ENCODE peak calls at places on chromosomes 7 and 10, in eight cellular contexts. One of them, this sample, is unnamed. For H3K4me1, the result is how much of the 10 kb centered on the place peaks cover.

GRCh38 chr10:104897679-104898078 is 256.6 kb downstream of the SORCS3 start:
- DNase-seq in PC-3: no peak
- DNase-seq in OCI-LY7: no peak
- DNase-seq in neural progenitor cell: peak
- DNase-seq in GM23248: no peak
- DNase-seq in MM.1S: no peak
- DNase-seq in GM23338: no peak
- DNase-seq in HCT116: no peak
- DNase-seq in this sample: no peak

GRCh38 chr10:121864653-121865052 is 63.2 kb downstream of the ATE1 start:
- DNase-seq in PC-3: no peak
- DNase-seq in OCI-LY7: no peak
- DNase-seq in neural progenitor cell: no peak
- DNase-seq in GM23248: no peak
- DNase-seq in MM.1S: no peak
- DNase-seq in GM23338: no peak
- DNase-seq in HCT116: no peak
- DNase-seq in this sample: no peak

GRCh38 chr7:132575336-132575986 is 809 bp downstream of the PLXNA4 start:
- DNase-seq in PC-3: peak
- DNase-seq in OCI-LY7: no peak
- DNase-seq in neural progenitor cell: peak
- DNase-seq in GM23248: peak
- DNase-seq in MM.1S: no peak
- DNase-seq in GM23338: peak
- DNase-seq in HCT116: no peak
- DNase-seq in this sample: peak

GRCh38 chr10:96441126-96441905 is 72.4 kb downstream of the TLL2 start:
- DNase-seq in PC-3: no peak
- DNase-seq in OCI-LY7: no peak
- DNase-seq in neural progenitor cell: peak
- DNase-seq in GM23248: no peak
- DNase-seq in MM.1S: no peak
- DNase-seq in GM23338: no peak
- DNase-seq in HCT116: no peak
- DNase-seq in this sample: no peak

GRCh38 chr10:30254926-30255325 is 94.2 kb downstream of the MTPAP start:
- DNase-seq in PC-3: no peak
- DNase-seq in OCI-LY7: no peak
- DNase-seq in neural progenitor cell: no peak
- DNase-seq in GM23248: no peak
- DNase-seq in MM.1S: no peak
- DNase-seq in GM23338: no peak
- DNase-seq in HCT116: no peak
- DNase-seq in this sample: no peak

GRCh38 chr7:84613411-84613810 is 418.8 kb upstream of the SEMA3A start:
- DNase-seq in PC-3: no peak
- DNase-seq in OCI-LY7: no peak
- DNase-seq in neural progenitor cell: no peak
- DNase-seq in GM23248: no peak
- DNase-seq in MM.1S: no peak
- DNase-seq in GM23338: no peak
- DNase-seq in HCT116: no peak
- DNase-seq in this sample: no peak

GRCh38 chr7:87234949-87235348 is 15.4 kb upstream of the TMEM243 start:
- DNase-seq in PC-3: peak
- DNase-seq in OCI-LY7: no peak
- DNase-seq in neural progenitor cell: no peak
- DNase-seq in GM23248: peak
- DNase-seq in MM.1S: no peak
- DNase-seq in GM23338: no peak
- DNase-seq in HCT116: no peak
- DNase-seq in this sample: no peak

GRCh38 chr7:155586843-155587440 is 40.6 kb upstream of the CNPY1 start:
- DNase-seq in PC-3: no peak
- DNase-seq in OCI-LY7: no peak
- DNase-seq in neural progenitor cell: no peak
- DNase-seq in GM23248: no peak
- DNase-seq in MM.1S: no peak
- DNase-seq in GM23338: no peak
- DNase-seq in HCT116: no peak
- DNase-seq in this sample: no peak

GRCh38 chr7:139523199-139523941 is at the start of gene CLEC2L:
- DNase-seq in PC-3: no peak
- DNase-seq in OCI-LY7: no peak
- DNase-seq in neural progenitor cell: peak
- DNase-seq in GM23248: peak
- DNase-seq in MM.1S: no peak
- DNase-seq in GM23338: peak
- DNase-seq in HCT116: no peak
- DNase-seq in this sample: peak

GRCh38 chr7:99112097-99112496 is 31.8 kb downstream of the SMURF1 start:
- DNase-seq in PC-3: peak
- DNase-seq in OCI-LY7: peak
- DNase-seq in neural progenitor cell: no peak
- DNase-seq in GM23248: peak
- DNase-seq in MM.1S: peak
- DNase-seq in GM23338: no peak
- DNase-seq in HCT116: no peak
- DNase-seq in this sample: no peak

GRCh38 chr7:84247591-84247990 is 53.0 kb upstream of the SEMA3A start:
- DNase-seq in PC-3: peak
- DNase-seq in OCI-LY7: no peak
- DNase-seq in neural progenitor cell: no peak
- DNase-seq in GM23248: peak
- DNase-seq in MM.1S: no peak
- DNase-seq in GM23338: no peak
- DNase-seq in HCT116: no peak
- DNase-seq in this sample: no peak

GRCh38 chr10:47333532-47333931 is 11.3 kb downstream of the GDF2 start:
- DNase-seq in PC-3: no peak
- DNase-seq in OCI-LY7: no peak
- DNase-seq in neural progenitor cell: no peak
- DNase-seq in GM23248: no peak
- DNase-seq in MM.1S: no peak
- DNase-seq in GM23338: no peak
- DNase-seq in HCT116: no peak
- DNase-seq in this sample: no peak

GRCh38 chr7:1457059-1457948 is 2.0 kb downstream of the MICALL2 start:
- DNase-seq in PC-3: no peak
- DNase-seq in OCI-LY7: no peak
- DNase-seq in neural progenitor cell: no peak
- DNase-seq in GM23248: no peak
- DNase-seq in MM.1S: no peak
- DNase-seq in GM23338: no peak
- DNase-seq in HCT116: no peak
- DNase-seq in this sample: no peak
- H3K4me3 ChIP-seq in PC-3: peak
- H3K4me3 ChIP-seq in OCI-LY7: no peak
- H3K4me3 ChIP-seq in neural progenitor cell: no peak
- H3K4me3 ChIP-seq in GM23248: peak
- H3K4me3 ChIP-seq in MM.1S: no peak
- H3K4me3 ChIP-seq in GM23338: no peak
- H3K4me3 ChIP-seq in HCT116: no peak
- H3K4me3 ChIP-seq in this sample: no peak

DNA sequence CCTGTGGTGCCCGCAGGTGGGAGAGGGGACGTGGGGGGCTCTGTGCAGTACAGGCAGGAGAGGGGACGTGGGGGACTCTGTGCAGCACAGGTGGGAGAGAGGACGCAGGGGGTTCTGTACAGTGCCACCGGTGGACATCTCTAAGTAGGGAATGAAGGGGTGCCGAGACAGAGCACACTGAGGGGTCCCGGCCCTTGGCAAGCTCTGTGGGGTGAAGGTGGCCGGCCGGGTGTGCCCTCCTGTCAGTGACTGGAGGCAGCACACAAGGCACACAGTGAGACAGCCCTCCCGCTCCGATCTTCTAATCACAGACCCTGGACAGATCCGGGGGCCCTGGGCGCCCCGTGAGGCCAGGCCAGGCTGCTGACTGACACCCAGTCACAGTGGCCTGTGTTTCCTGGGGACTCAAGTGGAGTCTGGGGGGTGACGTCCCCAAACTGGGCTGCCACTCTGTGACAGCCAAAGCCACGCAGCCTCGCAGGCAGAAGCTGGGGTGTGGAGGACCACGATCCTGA is 11.2 kb downstream of the GPR146 start:
- DNase-seq in PC-3: no peak
- DNase-seq in OCI-LY7: no peak
- DNase-seq in neural progenitor cell: no peak
- DNase-seq in GM23248: no peak
- DNase-seq in MM.1S: no peak
- DNase-seq in GM23338: no peak
- DNase-seq in HCT116: no peak
- DNase-seq in this sample: no peak
- H3K4me1 ChIP-seq in PC-3: under half
- H3K4me1 ChIP-seq in OCI-LY7: under half
- H3K4me1 ChIP-seq in neural progenitor cell: under half
- H3K4me1 ChIP-seq in GM23248: under half
- H3K4me1 ChIP-seq in MM.1S: under half
- H3K4me1 ChIP-seq in GM23338: under half
- H3K4me1 ChIP-seq in HCT116: under half
- H3K4me1 ChIP-seq in this sample: under half

GRCh38 chr7:43664681-43665080 is 64.6 kb downstream of the COA1 start:
- DNase-seq in PC-3: no peak
- DNase-seq in OCI-LY7: no peak
- DNase-seq in neural progenitor cell: no peak
- DNase-seq in GM23248: no peak
- DNase-seq in MM.1S: no peak
- DNase-seq in GM23338: no peak
- DNase-seq in HCT116: no peak
- DNase-seq in this sample: no peak

GRCh38 chr7:43666938-43667337 is 62.4 kb downstream of the COA1 start:
- DNase-seq in PC-3: peak
- DNase-seq in OCI-LY7: no peak
- DNase-seq in neural progenitor cell: no peak
- DNase-seq in GM23248: peak
- DNase-seq in MM.1S: no peak
- DNase-seq in GM23338: no peak
- DNase-seq in HCT116: no peak
- DNase-seq in this sample: no peak

GRCh38 chr7:43668035-43668434 is 61.3 kb downstream of the COA1 start:
- DNase-seq in PC-3: peak
- DNase-seq in OCI-LY7: no peak
- DNase-seq in neural progenitor cell: no peak
- DNase-seq in GM23248: no peak
- DNase-seq in MM.1S: no peak
- DNase-seq in GM23338: no peak
- DNase-seq in HCT116: no peak
- DNase-seq in this sample: no peak

GRCh38 chr7:43671520-43671919 is 57.8 kb downstream of the COA1 start:
- DNase-seq in PC-3: no peak
- DNase-seq in OCI-LY7: no peak
- DNase-seq in neural progenitor cell: no peak
- DNase-seq in GM23248: no peak
- DNase-seq in MM.1S: no peak
- DNase-seq in GM23338: no peak
- DNase-seq in HCT116: no peak
- DNase-seq in this sample: no peak

DNA sequence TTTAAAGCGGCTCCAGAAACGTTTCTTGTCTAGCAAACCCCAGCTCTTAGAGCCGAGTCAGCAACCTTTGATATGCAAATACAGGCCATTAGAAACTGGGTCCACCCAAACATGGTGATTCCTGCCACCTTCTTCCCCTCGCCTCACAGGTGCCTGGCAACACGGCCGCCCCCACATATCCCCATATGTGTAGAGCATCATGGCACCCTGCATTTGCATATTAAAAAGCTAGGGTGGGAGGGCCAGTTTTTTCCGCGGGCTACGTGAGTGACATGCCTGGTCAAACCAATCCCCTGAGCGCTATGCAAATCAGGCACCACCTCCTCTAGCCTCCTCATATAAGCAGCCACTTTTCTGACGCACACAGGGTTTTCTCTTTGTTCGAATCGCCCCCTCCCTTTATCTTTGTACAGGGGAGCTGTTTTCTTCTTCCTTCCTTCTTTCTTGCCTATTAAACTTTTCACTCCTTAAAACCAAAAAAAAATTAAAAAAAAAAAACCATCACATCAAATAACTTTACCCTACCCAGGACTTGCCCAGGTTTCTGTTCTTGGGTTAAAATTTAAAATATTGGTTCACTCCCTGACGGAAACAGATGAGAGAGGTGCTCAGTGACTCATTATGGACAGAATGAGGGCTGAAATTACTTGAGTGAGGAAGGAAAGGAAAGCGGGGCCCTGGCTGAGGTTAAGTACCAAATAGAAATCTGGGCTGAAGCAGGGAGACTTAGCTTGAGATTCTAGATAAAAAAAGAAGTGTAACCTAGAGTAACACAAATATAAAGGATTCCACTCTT is 59.8 kb downstream of the COA1 start:
- DNase-seq in PC-3: no peak
- DNase-seq in OCI-LY7: no peak
- DNase-seq in neural progenitor cell: no peak
- DNase-seq in GM23248: peak
- DNase-seq in MM.1S: no peak
- DNase-seq in GM23338: peak
- DNase-seq in HCT116: no peak
- DNase-seq in this sample: no peak
- TF ChIP-seq EZH2phosphoT487 in PC-3: no peak
- TF ChIP-seq EZH2phosphoT487 in OCI-LY7: no peak
- TF ChIP-seq EZH2phosphoT487 in neural progenitor cell: no peak
- TF ChIP-seq EZH2phosphoT487 in GM23248: no peak
- TF ChIP-seq EZH2phosphoT487 in MM.1S: no peak
- TF ChIP-seq EZH2phosphoT487 in GM23338: no peak
- TF ChIP-seq EZH2phosphoT487 in HCT116: no peak
- TF ChIP-seq EZH2phosphoT487 in this sample: no peak

DNA sequence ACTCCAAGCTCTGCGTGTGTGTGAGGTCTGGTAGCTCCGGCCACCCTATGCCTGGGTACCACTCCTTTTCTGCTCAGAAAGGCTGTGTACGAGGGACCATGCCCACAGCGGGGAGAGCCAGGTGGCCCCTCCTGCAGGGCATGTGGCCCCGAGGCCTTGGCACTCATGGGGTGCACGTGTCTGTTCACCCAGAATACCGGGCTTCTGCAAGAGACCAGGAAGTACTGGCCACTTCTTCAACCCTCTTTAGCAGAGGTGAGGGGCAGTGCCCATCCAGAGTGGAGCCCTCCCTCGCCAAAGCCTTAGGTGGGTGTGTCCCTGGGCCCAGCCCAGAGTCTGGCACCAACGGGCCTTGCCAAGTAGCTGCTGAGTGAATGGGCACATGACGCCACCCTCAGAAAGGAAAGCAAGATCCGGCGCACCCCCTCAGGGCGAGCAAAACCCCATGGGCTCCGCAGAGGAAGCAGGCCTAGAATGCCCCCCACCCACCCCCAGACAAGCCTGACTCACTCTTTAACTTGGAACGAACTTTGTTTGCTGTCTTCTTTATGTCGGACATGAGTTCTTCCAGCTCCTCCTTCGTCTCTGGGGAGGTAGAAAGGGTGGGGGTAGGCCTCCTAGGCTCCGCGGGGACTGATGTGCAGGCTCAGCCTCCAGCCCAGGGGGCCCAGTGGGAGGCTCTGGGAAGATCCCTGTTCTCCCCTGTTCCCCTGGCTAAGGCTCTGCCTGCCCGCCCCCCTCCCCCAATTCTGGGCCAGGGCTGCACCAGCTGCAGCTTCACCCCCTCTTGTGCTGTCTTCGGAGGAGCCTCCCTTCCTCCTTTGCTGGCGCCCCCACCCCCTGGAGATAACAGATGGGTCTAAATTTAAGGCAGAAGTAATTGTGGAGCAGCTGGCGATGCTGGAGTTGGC is 14.6 kb downstream of the STX1A start:
- DNase-seq in PC-3: peak
- DNase-seq in OCI-LY7: no peak
- DNase-seq in neural progenitor cell: no peak
- DNase-seq in GM23248: no peak
- DNase-seq in MM.1S: no peak
- DNase-seq in GM23338: no peak
- DNase-seq in HCT116: no peak
- DNase-seq in this sample: peak
- H3K4me3 ChIP-seq in PC-3: peak
- H3K4me3 ChIP-seq in OCI-LY7: no peak
- H3K4me3 ChIP-seq in neural progenitor cell: no peak
- H3K4me3 ChIP-seq in GM23248: no peak
- H3K4me3 ChIP-seq in MM.1S: no peak
- H3K4me3 ChIP-seq in GM23338: no peak
- H3K4me3 ChIP-seq in HCT116: no peak
- H3K4me3 ChIP-seq in this sample: no peak

This sample was measured in hepatocyte.